ENCODE peak calls at places on chromosomes 1 and 21, in nine cellular contexts. K is kidney, W is nephron progenitor cell, Z is omental fat pad, S is DND-41, A is fibroblast of pulmonary artery, L is colonic mucosa, H is cardiac fibroblast, Q is cardiac muscle cell. C is an unnamed sample.

GRCh38 chr1:14585771-14586170 is 12.7 kb upstream of the KAZN start:
- DNase-seq in K (no peak), W (no peak), Z (no peak), S (no peak), A (no peak), L (no peak), H (no peak), Q (no peak), C (no peak)

GRCh38 chr1:169238506-169238905 is 129.1 kb downstream of the NME7 start:
- DNase-seq in K (no peak), W (no peak), Z (no peak), S (no peak), A (peak), L (no peak), H (peak), Q (no peak), C (no peak)

GRCh38 chr1:244599937-244600350 is 53.0 kb upstream of the DESI2 start:
- DNase-seq in K (no peak), W (no peak), Z (no peak), S (no peak), A (peak), L (no peak), H (peak), Q (no peak), C (peak)

GRCh38 chr1:93079685-93080141 is 630 bp downstream of the MTF2 start:
- DNase-seq in K (peak), W (peak), Z (no peak), S (peak), A (no peak), L (peak), H (no peak), Q (peak), C (peak)

GRCh38 chr1:202069670-202070069 is 53.0 kb upstream of the GPR37L1 start:
- DNase-seq in K (no peak), W (no peak), Z (no peak), S (no peak), A (no peak), L (no peak), H (no peak), Q (no peak), C (no peak)

GRCh38 chr1:6423321-6423999 is 1.1 kb upstream of the ESPN start:
- DNase-seq in K (peak), W (peak), Z (no peak), S (peak), A (peak), L (peak), H (peak), Q (peak), C (peak)

GRCh38 chr1:203274603-203275381 is 30.5 kb upstream of the BTG2 start:
- DNase-seq in K (no peak), W (no peak), Z (no peak), S (no peak), A (no peak), L (peak), H (no peak), Q (no peak), C (no peak)

GRCh38 chr1:150110066-150110465 is 39.6 kb upstream of the PLEKHO1 start:
- DNase-seq in K (no peak), W (no peak), Z (no peak), S (no peak), A (no peak), L (no peak), H (no peak), Q (no peak), C (no peak)

GRCh38 chr21:43208561-43209332 is 39.9 kb downstream of the CRYAA start:
- DNase-seq in K (peak), W (no peak), Z (no peak), S (no peak), A (no peak), L (peak), H (no peak), Q (no peak), C (no peak)

GRCh38 chr21:43207868-43208267 is 39.1 kb downstream of the CRYAA start:
- DNase-seq in K (peak), W (no peak), Z (no peak), S (no peak), A (no peak), L (no peak), H (no peak), Q (no peak), C (no peak)

GRCh38 chr21:43210454-43211084 is 41.8 kb downstream of the CRYAA start:
- DNase-seq in K (peak), W (no peak), Z (no peak), S (no peak), A (no peak), L (peak), H (no peak), Q (no peak), C (no peak)

GRCh38 chr21:43209575-43210453 is 41.0 kb downstream of the CRYAA start:
- DNase-seq in K (peak), W (no peak), Z (no peak), S (no peak), A (peak), L (peak), H (peak), Q (no peak), C (no peak)

DNA sequence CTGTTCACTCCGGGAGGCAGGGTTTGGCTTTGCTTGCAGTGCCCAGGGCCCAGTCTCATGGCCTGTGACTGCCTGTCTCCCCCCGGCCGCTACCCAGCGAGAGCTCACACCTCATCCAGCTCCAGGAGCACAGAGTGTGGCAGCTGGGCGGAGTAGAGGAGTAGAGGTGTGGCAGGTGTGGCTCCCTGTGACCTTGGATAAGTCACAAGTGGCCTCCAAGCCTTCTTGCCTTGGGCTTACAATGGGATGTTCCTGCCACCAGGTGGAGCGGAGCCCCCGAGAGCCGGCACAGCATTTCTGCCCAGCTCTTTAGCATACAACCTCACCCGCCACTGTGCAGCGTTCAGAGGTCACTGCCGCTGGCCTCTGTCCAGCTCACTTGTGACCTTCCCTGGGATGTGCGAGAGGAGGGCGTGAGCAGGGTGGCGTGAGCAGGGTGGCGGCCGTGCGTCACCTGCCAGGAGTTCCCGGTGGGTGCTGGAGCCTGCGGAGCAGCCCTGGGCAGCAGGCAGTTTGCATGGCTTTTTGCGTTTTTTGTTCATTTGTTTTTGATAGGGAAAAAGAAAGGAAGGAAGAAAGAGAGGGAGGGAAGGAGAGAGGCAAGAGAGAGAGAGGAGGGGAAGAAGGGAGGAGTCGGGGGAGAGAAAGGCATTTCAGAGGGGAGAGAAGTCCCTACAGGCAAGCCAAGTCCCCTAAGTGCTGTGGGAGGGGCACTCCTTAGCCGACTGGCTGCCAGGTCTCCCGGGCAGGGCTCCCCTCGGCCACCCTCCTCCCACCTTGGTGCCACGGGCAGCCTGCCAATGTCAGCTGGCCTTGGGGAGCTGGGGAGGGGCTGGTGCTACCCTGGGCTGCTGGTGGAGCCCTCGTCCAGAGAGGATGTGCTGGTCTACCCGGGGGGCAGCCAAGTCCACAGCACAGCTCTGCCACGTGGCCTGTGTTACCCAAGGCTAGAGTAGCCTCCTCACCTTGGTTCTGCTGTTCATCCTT is 42.6 kb downstream of the CRYAA start:
- DNase-seq in K (peak), W (peak), Z (no peak), S (no peak), A (peak), L (peak), H (peak), Q (peak), C (no peak)
- TF ChIP-seq CTCF in K (peak), W (peak), Z (no peak), S (peak), A (peak), L (peak), H (peak), Q (peak), C (no peak)

GRCh38 chr1:35452086-35452485 is 105.1 kb downstream of the KIAA0319L start:
- DNase-seq in K (no peak), W (no peak), Z (no peak), S (no peak), A (peak), L (peak), H (peak), Q (peak), C (no peak)
- TF ChIP-seq CTCF in K (no peak), W (no peak), Z (no peak), S (no peak), A (peak), L (no peak), H (peak), Q (peak), C (no peak)

GRCh38 chr1:182806015-182806678 is 16.6 kb downstream of the NPL start:
- DNase-seq in K (no peak), W (peak), Z (no peak), S (no peak), A (no peak), L (no peak), H (no peak), Q (peak), C (no peak)
- TF ChIP-seq CTCF in K (no peak), W (peak), Z (no peak), S (peak), A (no peak), L (no peak), H (no peak), Q (no peak), C (no peak)

GRCh38 chr1:52400131-52400530 is 4.1 kb downstream of the ORC1 start:
- DNase-seq in K (no peak), W (no peak), Z (no peak), S (no peak), A (no peak), L (no peak), H (no peak), Q (no peak), C (no peak)

GRCh38 chr1:52402860-52403240 is 1.4 kb downstream of the ORC1 start:
- DNase-seq in K (no peak), W (no peak), Z (no peak), S (no peak), A (no peak), L (peak), H (no peak), Q (no peak), C (no peak)

GRCh38 chr1:52404975-52405338 is 555 bp downstream of the PRPF38A start:
- DNase-seq in K (no peak), W (no peak), Z (no peak), S (no peak), A (no peak), L (no peak), H (no peak), Q (no peak), C (no peak)

GRCh38 chr1:52403566-52404115 is 582 bp downstream of the ORC1 start:
- DNase-seq in K (no peak), W (peak), Z (no peak), S (peak), A (peak), L (peak), H (peak), Q (no peak), C (peak)

GRCh38 chr1:52404116-52404974 is at the start of the genes ORC1 and PRPF38A:
- DNase-seq in K (peak), W (peak), Z (peak), S (peak), A (peak), L (peak), H (peak), Q (peak), C (peak)
- TF ChIP-seq CTCF in K (no peak), W (peak), Z (no peak), S (peak), A (peak), L (peak), H (peak), Q (peak), C (peak)

GRCh38 chr1:227317541-227318002 is 720 bp downstream of the CDC42BPA start:
- DNase-seq in K (no peak), W (peak), Z (no peak), S (no peak), A (peak), L (peak), H (peak), Q (peak), C (peak)
- TF ChIP-seq CTCF in K (peak), W (no peak), Z (no peak), S (no peak), A (peak), L (no peak), H (peak), Q (peak), C (no peak)

C was measured in activated CD8-positive, alpha-beta T cell treated with anti-CD3 and anti-CD28 coated beads for 36 hours.